ENCODE peak calls at places on chromosomes 3 and 15, in six cellular contexts. G is fibroblast of lung, N is Panc1, V is uterus, I is lung, L is tibial nerve. R is an unnamed sample.

GRCh38 chr3:150062492-150062891 is 91.8 kb upstream of the PFN2 start:
- DNase-seq in G (peak), V (no peak), I (no peak), N (no peak), L (no peak), R (no peak)

GRCh38 chr15:60399931-60400330 is 2.1 kb upstream of the ANXA2 start:
- DNase-seq in G (no peak), N (no peak), I (no peak), V (no peak), L (no peak), R (no peak)

GRCh38 chr3:132464066-132464465 is 46.8 kb downstream of the DNAJC13 start:
- DNase-seq in L (no peak), I (no peak), V (no peak), N (no peak), G (peak), R (no peak)

GRCh38 chr3:68878322-68878721 is 54.0 kb downstream of the TAFA4 start:
- DNase-seq in N (no peak), L (no peak), I (no peak), V (no peak), G (peak), R (no peak)

GRCh38 chr3:58388550-58389061 is 45.0 kb downstream of the PDHB start:
- DNase-seq in N (peak), G (peak), V (no peak), L (no peak), I (no peak), R (no peak)

GRCh38 chr3:159929181-159929893 is 59.3 kb upstream of the IL12A start:
- DNase-seq in L (no peak), G (peak), V (no peak), N (no peak), I (no peak), R (peak)

GRCh38 chr15:79923068-79923514 is 26.3 kb upstream of the MTHFS start:
- DNase-seq in V (peak), G (peak), L (peak), I (peak), N (no peak), R (peak)

GRCh38 chr3:151051533-151051932 is 33.9 kb upstream of the MED12L start:
- DNase-seq in G (no peak), V (no peak), N (no peak), L (no peak), I (no peak), R (no peak)

GRCh38 chr3:174958671-174959328 is 99.7 kb downstream of the NAALADL2 start:
- DNase-seq in G (peak), I (no peak), L (no peak), V (no peak), N (no peak), R (no peak)

GRCh38 chr15:90002428-90002844 is 1.3 kb downstream of the ZNF710 start:
- DNase-seq in I (peak), G (peak), N (no peak), L (no peak), V (peak), R (peak)

GRCh38 chr15:69727257-69727924 is 274.8 kb downstream of the RPLP1 start:
- DNase-seq in V (no peak), L (no peak), N (no peak), I (no peak), G (no peak), R (no peak)

GRCh38 chr15:35088329-35088728 is 3.2 kb upstream of the NANOGP8 start:
- DNase-seq in V (no peak), I (no peak), N (no peak), L (no peak), G (no peak), R (no peak)

GRCh38 chr15:96578393-96578792 is 247.9 kb downstream of the NR2F2 start:
- DNase-seq in V (no peak), I (no peak), L (no peak), G (no peak), N (no peak), R (no peak)

GRCh38 chr3:96796101-96796500 is 18.3 kb upstream of the EPHA6 start:
- DNase-seq in I (no peak), L (no peak), G (no peak), V (no peak), N (no peak), R (no peak)

GRCh38 chr15:47570044-47570443 is 147.3 kb upstream of the SEMA6D start:
- DNase-seq in G (no peak), V (no peak), I (no peak), N (no peak), L (no peak), R (no peak)

GRCh38 chr3:51502562-51502910 is 2.7 kb upstream of the DCAF1 start:
- DNase-seq in V (no peak), I (no peak), N (no peak), G (no peak), L (no peak), R (no peak)

GRCh38 chr15:70867911-70868467 is 14.0 kb upstream of the LARP6 start:
- DNase-seq in N (no peak), I (no peak), G (peak), V (peak), L (peak), R (no peak)

GRCh38 chr3:160756907-160757623 is 1.0 kb downstream of the PPM1L start:
- DNase-seq in L (no peak), N (no peak), I (no peak), V (peak), G (no peak), R (no peak)

GRCh38 chr15:51192560-51193280 is 98.0 kb upstream of the TNFAIP8L3 start:
- DNase-seq in L (peak), G (peak), I (peak), V (peak), N (peak), R (peak)

GRCh38 chr3:151199569-151200438 is 3.2 kb downstream of the GPR171 start:
- DNase-seq in L (no peak), V (no peak), N (no peak), I (no peak), G (peak), R (no peak)

GRCh38 chr3:161759444-161759843 is 262.8 kb downstream of the OTOL1 start:
- DNase-seq in L (no peak), I (no peak), N (no peak), G (no peak), V (no peak), R (no peak)

GRCh38 chr15:91113036-91113435 is 13.0 kb downstream of the SV2B start:
- DNase-seq in G (no peak), I (no peak), V (no peak), L (no peak), N (no peak), R (no peak)

GRCh38 chr15:78407889-78408640 is 30.0 kb upstream of the IREB2 start:
- DNase-seq in G (no peak), L (no peak), V (no peak), I (no peak), N (no peak), R (no peak)

GRCh38 chr15:61916104-61916503 is 144.1 kb downstream of the VPS13C start:
- DNase-seq in L (no peak), I (no peak), V (no peak), N (no peak), G (no peak), R (no peak)

GRCh38 chr3:129039271-129040038 is 21.1 kb upstream of the GP9 start:
- DNase-seq in G (no peak), N (no peak), L (no peak), V (no peak), I (no peak), R (no peak)

GRCh38 chr3:123597561-123597960 is 12.7 kb upstream of the HACD2 start:
- DNase-seq in V (no peak), G (no peak), I (no peak), L (no peak), N (no peak), R (no peak)

GRCh38 chr3:182738583-182739514 is 54.5 kb upstream of the ATP11B start:
- DNase-seq in L (no peak), I (no peak), G (no peak), N (no peak), V (no peak), R (no peak)

GRCh38 chr3:47475570-47476329 is at the start of gene SCAP:
- DNase-seq in L (peak), G (peak), I (peak), V (peak), N (peak), R (peak)

GRCh38 chr3:157088133-157088488 is 71.8 kb downstream of the CCNL1 start:
- DNase-seq in N (no peak), V (no peak), I (no peak), L (no peak), G (no peak), R (no peak)

GRCh38 chr3:127781411-127782001 is 40.8 kb downstream of the MGLL start:
- DNase-seq in L (no peak), V (no peak), I (no peak), G (peak), N (no peak), R (no peak)

GRCh38 chr15:37014137-37014536 is 86.2 kb downstream of the MEIS2 start:
- DNase-seq in L (no peak), N (no peak), V (no peak), I (no peak), G (no peak), R (no peak)

GRCh38 chr3:36401056-36401455 is 20.8 kb downstream of the STAC start:
- DNase-seq in L (no peak), I (no peak), N (no peak), G (no peak), V (no peak), R (no peak)

GRCh38 chr3:172089250-172089649 is 49.9 kb downstream of the FNDC3B start:
- DNase-seq in L (no peak), V (no peak), G (peak), N (no peak), I (no peak), R (no peak)

DNA sequence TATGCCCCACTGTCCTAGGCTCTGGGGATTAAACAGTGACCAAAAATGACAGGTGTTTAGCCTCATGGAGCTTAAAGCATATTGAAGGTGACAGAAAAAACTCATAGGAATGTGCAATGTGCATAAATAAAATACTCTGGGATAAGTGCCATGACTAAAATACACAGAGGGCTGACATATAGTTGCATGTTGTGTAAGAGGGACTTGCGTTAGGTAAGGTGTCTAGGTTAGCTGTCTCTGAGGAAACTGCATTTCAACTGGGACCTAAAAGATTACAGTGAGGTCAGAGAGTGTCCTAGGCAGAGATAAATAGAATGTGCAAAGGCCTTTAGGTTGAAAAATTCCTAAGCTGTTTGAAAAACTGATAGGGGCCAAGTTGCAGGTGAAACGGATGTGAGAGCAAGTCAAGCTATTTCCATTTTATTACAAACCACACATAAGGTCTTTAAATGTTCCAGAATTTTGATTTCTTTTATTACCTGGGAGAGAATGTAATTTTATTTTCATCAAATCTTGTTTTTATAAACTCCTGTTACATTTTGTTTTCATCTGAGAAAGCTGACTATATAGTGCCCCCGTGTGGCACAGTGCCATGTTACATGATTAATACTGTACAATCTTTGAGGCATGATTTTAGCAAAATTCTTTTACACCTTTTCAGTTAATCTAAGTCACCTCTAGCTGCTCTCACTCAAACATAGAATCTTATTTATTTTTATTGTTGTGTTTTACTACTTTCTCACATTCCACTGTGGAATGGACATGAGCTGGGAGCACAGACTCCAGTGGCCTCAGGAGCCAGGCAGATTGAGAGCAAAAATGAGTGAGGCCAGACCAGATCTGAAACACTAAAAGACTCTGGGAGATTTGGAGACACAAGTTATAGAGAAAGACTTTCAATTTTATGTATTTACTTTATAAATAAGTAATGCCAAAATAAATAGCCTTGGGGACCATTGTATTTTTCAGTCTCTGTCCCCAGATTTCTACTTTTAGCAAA is 259.6 kb upstream of the ZNF717 start:
- DNase-seq in L (peak), V (no peak), I (no peak), G (peak), N (no peak), R (no peak)
- TF ChIP-seq CTCF in L (peak), V (no peak), I (peak), G (no peak), N (peak), R (peak)

GRCh38 chr3:134449277-134449676 is 36.5 kb downstream of the ANAPC13 start:
- DNase-seq in G (peak), V (peak), I (no peak), L (peak), N (no peak), R (no peak)
- TF ChIP-seq CTCF in G (peak), V (peak), I (no peak), L (peak), N (peak), R (no peak)

DNA sequence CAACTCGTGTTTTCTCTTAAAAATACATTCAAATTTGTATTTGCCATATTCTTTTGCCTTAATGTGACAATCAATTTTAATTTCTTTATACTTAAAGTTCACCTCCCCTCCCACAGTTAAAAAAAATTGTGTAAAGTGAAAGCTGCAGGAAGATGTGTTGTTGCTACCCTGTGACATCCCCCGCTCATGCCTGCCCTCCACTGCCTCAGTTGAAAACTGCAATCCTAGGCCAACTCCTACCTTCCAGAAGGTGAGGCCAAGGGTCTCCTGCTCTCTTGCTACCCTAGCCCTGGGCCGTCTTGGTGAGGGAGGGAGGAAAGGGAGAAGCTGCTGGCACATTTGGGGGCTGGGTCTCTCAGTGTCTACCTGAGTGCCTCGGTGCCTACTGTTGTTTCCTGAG is 57.0 kb upstream of the CMTM7 start:
- DNase-seq in I (no peak), V (no peak), N (no peak), L (no peak), G (no peak), R (peak)
- TF ChIP-seq CTCF in I (no peak), V (no peak), N (peak), L (no peak), G (no peak), R (peak)

GRCh38 chr3:177893321-177893720 is 642.9 kb upstream of the KCNMB2 start:
- DNase-seq in G (no peak), N (no peak), L (no peak), I (no peak), V (no peak), R (no peak)
- TF ChIP-seq CTCF in G (no peak), N (no peak), L (no peak), I (no peak), V (no peak), R (no peak)

DNA sequence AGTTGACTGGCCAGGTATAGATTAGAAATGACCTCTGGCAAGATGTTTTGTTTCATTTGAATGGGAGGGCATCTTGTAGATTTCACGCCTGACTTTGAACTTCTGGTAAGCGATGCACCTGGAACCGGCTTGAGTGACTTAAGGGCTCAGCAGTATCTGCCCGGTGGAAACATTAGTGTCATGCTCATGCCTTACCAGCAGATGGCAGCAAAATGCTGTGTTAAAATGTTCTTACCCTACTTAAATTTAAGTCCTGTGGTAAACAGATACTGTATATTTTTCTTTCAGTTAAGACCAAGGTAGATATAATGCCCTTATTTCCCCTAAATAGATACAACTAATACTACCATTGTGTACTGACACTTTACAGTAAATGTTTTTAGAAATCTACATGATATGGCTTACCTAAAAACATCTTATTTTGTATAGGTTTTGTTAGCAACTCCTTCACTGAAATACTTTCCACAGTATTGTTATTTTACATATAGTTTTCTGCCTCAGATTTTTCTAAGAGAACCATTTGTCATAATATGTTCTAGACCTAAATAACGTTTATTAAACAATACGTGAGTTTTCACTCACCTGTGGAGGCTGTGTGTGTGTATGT is 25.5 kb downstream of the ASB7 start:
- DNase-seq in V (peak), N (peak), L (peak), G (peak), I (peak), R (peak)
- TF ChIP-seq CTCF in V (peak), N (peak), L (peak), G (peak), I (peak), R (peak)

DNA sequence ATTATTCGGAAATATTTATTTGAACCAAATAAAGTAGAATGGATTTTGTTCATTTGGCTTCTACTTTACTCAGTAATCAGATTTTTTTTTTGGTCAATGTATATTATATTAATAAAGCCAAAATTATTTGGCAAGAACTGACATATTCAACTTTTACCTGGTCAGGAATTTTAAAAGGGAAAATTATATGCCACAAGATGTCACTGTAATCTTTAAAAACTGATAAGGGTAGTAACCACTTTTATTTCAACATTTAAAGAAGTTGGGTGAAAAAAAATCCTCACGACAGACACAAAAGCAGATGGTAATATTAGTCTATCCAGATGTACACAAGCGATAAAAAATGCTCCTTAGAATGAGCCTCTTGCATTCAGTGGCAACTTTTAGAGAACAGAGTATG is 101.9 kb downstream of the SERPINI1 start:
- DNase-seq in I (no peak), N (no peak), V (no peak), G (peak), L (no peak), R (no peak)
- TF ChIP-seq CTCF in I (no peak), N (no peak), V (peak), G (no peak), L (no peak), R (no peak)

DNA sequence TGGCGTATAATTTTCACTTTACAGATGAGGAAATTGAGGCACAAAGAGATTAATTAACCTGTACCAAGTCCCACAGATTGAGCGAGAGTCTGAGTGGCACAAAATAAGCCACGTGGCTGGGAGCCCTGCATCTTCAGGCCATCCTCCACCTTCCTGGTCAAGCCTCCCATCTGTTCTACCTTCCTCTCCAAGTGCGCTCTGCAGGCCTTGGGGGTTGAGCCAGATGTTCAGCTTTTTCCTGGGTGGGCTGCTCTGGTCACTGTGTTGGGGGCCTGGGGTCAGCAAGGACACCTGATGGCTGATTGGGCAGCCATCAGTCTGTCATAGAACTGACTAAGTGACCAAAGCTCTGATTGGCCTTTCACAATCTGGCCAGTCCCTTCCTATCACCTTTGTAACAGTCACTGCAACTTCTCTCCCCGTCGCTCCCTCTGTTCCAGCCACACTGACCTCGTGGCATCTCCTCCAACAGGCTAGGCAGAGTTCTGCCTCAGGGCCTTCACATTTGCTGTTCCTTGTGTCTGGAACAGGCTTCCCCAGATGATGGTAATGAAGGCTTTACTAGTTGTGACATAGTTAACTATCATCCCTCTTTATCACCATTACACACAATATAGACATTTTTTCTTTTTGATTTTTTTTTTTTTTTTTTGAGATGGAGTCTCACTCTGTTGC is 46.8 kb downstream of the SCN5A start:
- DNase-seq in N (no peak), G (no peak), I (no peak), L (no peak), V (no peak), R (no peak)
- TF ChIP-seq CTCF in N (no peak), G (no peak), I (no peak), L (no peak), V (no peak), R (no peak)

R was measured in GM20000.